ENCODE peak calls at places on chromosome 18, in nine cellular contexts. R is HTR-8/SVneo; L is tibial artery; U is D341Med; Z is NCI-H2081; W is heart left ventricle; D is hypothalamus; E is nucleus accumbens; Q is CD8-positive, alpha-beta T cell. P is an unnamed sample.

GRCh38 chr18:36724591-36725001 is 104.2 kb downstream of the TPGS2 start:
- DNase-seq in E (no peak), Z (no peak), W (no peak), R (no peak), L (peak), Q (no peak), D (no peak), U (no peak), P (no peak)

GRCh38 chr18:6878881-6879280 is 149.4 kb downstream of the ARHGAP28 start:
- DNase-seq in U (no peak), D (no peak), Q (no peak), E (no peak), L (no peak), Z (no peak), R (no peak), W (no peak), P (no peak)

GRCh38 chr18:21012308-21012707 is 99.3 kb downstream of the ROCK1 start:
- DNase-seq in E (no peak), U (no peak), D (no peak), W (no peak), R (no peak), L (no peak), Q (no peak), Z (no peak), P (no peak)

GRCh38 chr18:5424903-5425302 is 118.9 kb downstream of the EPB41L3 start:
- DNase-seq in R (peak), E (no peak), W (no peak), U (no peak), Q (no peak), D (no peak), Z (peak), L (no peak), P (peak)

GRCh38 chr18:72107647-72108046 is 436.5 kb downstream of the CBLN2 start:
- DNase-seq in L (no peak), U (no peak), D (no peak), E (no peak), Q (no peak), R (no peak), Z (peak), W (no peak), P (no peak)

GRCh38 chr18:7623681-7624080 is 56.6 kb downstream of the PTPRM start:
- DNase-seq in W (no peak), R (no peak), L (no peak), D (no peak), U (no peak), E (no peak), Q (no peak), Z (no peak), P (no peak)

GRCh38 chr18:55262021-55262560 is 302.8 kb upstream of the CCDC68 start:
- DNase-seq in E (no peak), U (no peak), Q (no peak), W (no peak), L (no peak), R (no peak), D (no peak), Z (no peak), P (no peak)

GRCh38 chr18:33022370-33022769 is 249.5 kb upstream of the KLHL14 start:
- DNase-seq in R (no peak), U (no peak), D (no peak), L (no peak), Q (no peak), Z (no peak), W (no peak), E (no peak), P (no peak)

GRCh38 chr18:79485788-79486355 is 90.1 kb downstream of the NFATC1 start:
- DNase-seq in R (peak), D (no peak), U (no peak), Q (no peak), E (no peak), W (no peak), L (peak), Z (no peak), P (no peak)

GRCh38 chr18:35389095-35389618 is 12.0 kb upstream of the ZNF396 start:
- DNase-seq in Q (no peak), U (no peak), L (no peak), R (no peak), Z (no peak), E (no peak), W (no peak), D (no peak), P (no peak)

GRCh38 chr18:2971741-2972552 is 41.0 kb downstream of the LPIN2 start:
- DNase-seq in Z (no peak), D (no peak), W (peak), L (no peak), U (no peak), E (no peak), Q (peak), R (no peak), P (no peak)

GRCh38 chr18:51390695-51391094 is 193.2 kb upstream of the MEX3C start:
- DNase-seq in R (no peak), D (no peak), W (no peak), L (no peak), Z (no peak), E (no peak), Q (no peak), U (no peak), P (no peak)

GRCh38 chr18:73691118-73691517 is 456.5 kb downstream of the FBXO15 start:
- DNase-seq in L (no peak), U (no peak), W (no peak), Q (no peak), Z (no peak), D (no peak), R (no peak), E (no peak), P (no peak)

GRCh38 chr18:3692691-3693090 is 242.7 kb downstream of the TGIF1 start:
- DNase-seq in U (no peak), Q (no peak), W (no peak), R (no peak), Z (no peak), D (no peak), L (no peak), E (no peak), P (no peak)

P was measured in LoVo.